ENCODE peak calls at places on chromosomes 6 and 20, in eight cellular contexts. H, V, X, C, E, T, A and S are unnamed samples.

GRCh38 chr6:23537828-23538227 is 588.2 kb upstream of the NRSN1 start:
- DNase-seq in C (no peak), T (no peak), H (no peak), E (no peak), A (no peak), X (no peak), V (no peak), S (no peak)

GRCh38 chr6:47363736-47364135 is 54.0 kb upstream of the TNFRSF21 start:
- DNase-seq in E (no peak), A (no peak), H (no peak), X (peak), T (no peak), C (no peak), V (no peak), S (no peak)

GRCh38 chr6:25314776-25315175 is 35.6 kb downstream of the CARMIL1 start:
- DNase-seq in A (no peak), V (no peak), X (no peak), C (no peak), T (no peak), H (no peak), E (no peak), S (no peak)

GRCh38 chr6:2562721-2563120 is 188.0 kb downstream of the MYLK4 start:
- DNase-seq in A (no peak), H (peak), E (no peak), C (no peak), V (no peak), X (no peak), T (no peak), S (no peak)

GRCh38 chr6:113447088-113447831 is 409.9 kb upstream of the MARCKS start:
- DNase-seq in A (peak), X (peak), T (no peak), H (no peak), C (no peak), V (no peak), E (no peak), S (peak)

GRCh38 chr20:15902493-15902892 is 670.8 kb downstream of the KIF16B start:
- DNase-seq in H (no peak), T (no peak), C (peak), V (no peak), A (peak), E (no peak), X (no peak), S (no peak)

GRCh38 chr20:49245921-49246740 is 26.9 kb downstream of the DDX27 start:
- DNase-seq in A (peak), E (no peak), T (no peak), C (peak), X (peak), V (no peak), H (peak), S (no peak)

GRCh38 chr6:155077331-155077730 is 82.2 kb downstream of the TIAM2 start:
- DNase-seq in C (no peak), A (no peak), V (no peak), H (no peak), T (no peak), E (no peak), X (no peak), S (no peak)

GRCh38 chr20:31547017-31547675 is 32.9 kb downstream of the HM13 start:
- DNase-seq in A (peak), X (no peak), E (peak), C (peak), V (peak), T (peak), H (peak), S (peak)

GRCh38 chr6:118580585-118581419 is 32.7 kb downstream of the PLN start:
- DNase-seq in V (no peak), H (peak), C (peak), A (peak), E (peak), T (peak), X (peak), S (no peak)

GRCh38 chr6:105515054-105515453 is 112.2 kb upstream of the PREP start:
- DNase-seq in H (no peak), A (no peak), T (no peak), X (no peak), C (no peak), E (no peak), V (no peak), S (no peak)

GRCh38 chr6:20168668-20169633 is 43.3 kb downstream of the MBOAT1 start:
- DNase-seq in H (no peak), V (peak), C (no peak), X (no peak), T (no peak), E (no peak), A (no peak), S (peak)

GRCh38 chr6:43714311-43715055 is 26.9 kb upstream of the MRPS18A start:
- DNase-seq in T (no peak), H (peak), E (no peak), X (no peak), V (no peak), A (no peak), C (no peak), S (no peak)

GRCh38 chr20:36091561-36092423 is 62.7 kb upstream of the EPB41L1 start:
- DNase-seq in V (no peak), X (no peak), A (no peak), E (no peak), H (no peak), T (no peak), C (no peak), S (no peak)

GRCh38 chr20:34074101-34074760 is 37.8 kb downstream of the EIF2S2 start:
- DNase-seq in H (no peak), C (no peak), V (no peak), A (no peak), E (no peak), X (no peak), T (no peak), S (no peak)

GRCh38 chr6:88166901-88167624 is 916 bp upstream of the CNR1 start:
- DNase-seq in V (no peak), T (no peak), X (no peak), A (no peak), E (no peak), H (peak), C (peak), S (no peak)

GRCh38 chr6:77341058-77341986 is 122.0 kb downstream of the HTR1B start:
- DNase-seq in E (no peak), T (no peak), A (no peak), X (no peak), C (no peak), V (no peak), H (no peak), S (no peak)

GRCh38 chr6:161226005-161226964 is 47.6 kb downstream of the AGPAT4 start:
- DNase-seq in C (no peak), X (no peak), H (no peak), T (peak), A (no peak), E (no peak), V (no peak), S (no peak)

GRCh38 chr20:2748551-2749342 is 51.7 kb downstream of the CPXM1 start:
- DNase-seq in E (no peak), T (no peak), H (no peak), A (no peak), V (no peak), X (no peak), C (no peak), S (no peak)

GRCh38 chr20:16260911-16261310 is 312.3 kb downstream of the KIF16B start:
- DNase-seq in T (no peak), V (no peak), E (no peak), C (no peak), H (no peak), X (no peak), A (peak), S (no peak)

GRCh38 chr6:139473239-139473701 is 98.8 kb upstream of the CITED2 start:
- DNase-seq in H (no peak), V (no peak), C (no peak), A (no peak), X (no peak), E (no peak), T (no peak), S (no peak)

GRCh38 chr20:24692429-24693190 is 223.2 kb downstream of the SYNDIG1 start:
- DNase-seq in H (peak), V (peak), X (no peak), E (no peak), T (no peak), A (no peak), C (no peak), S (peak)

GRCh38 chr6:19999319-20000191 is 162.4 kb downstream of the ID4 start:
- DNase-seq in A (peak), T (no peak), V (no peak), X (no peak), C (no peak), H (no peak), E (no peak), S (no peak)

GRCh38 chr6:45112711-45113110 is 215.4 kb upstream of the RUNX2 start:
- DNase-seq in A (no peak), H (no peak), C (no peak), E (no peak), X (no peak), V (no peak), T (no peak), S (no peak)

GRCh38 chr6:139743629-139744028 is 369.2 kb upstream of the CITED2 start:
- DNase-seq in E (no peak), C (no peak), X (peak), T (no peak), V (no peak), A (peak), H (no peak), S (no peak)

GRCh38 chr6:142756215-142756630 is 188.8 kb downstream of the HIVEP2 start:
- DNase-seq in H (no peak), C (no peak), V (no peak), A (peak), X (peak), E (no peak), T (no peak), S (no peak)

GRCh38 chr20:56685879-56686278 is 56.8 kb downstream of the TFAP2C start:
- DNase-seq in T (no peak), V (no peak), X (no peak), H (no peak), C (no peak), A (no peak), E (no peak), S (no peak)

GRCh38 chr6:116553451-116553850 is at the start of gene CALHM4:
- DNase-seq in X (no peak), E (no peak), H (no peak), V (no peak), A (no peak), C (no peak), T (no peak), S (no peak)

GRCh38 chr20:41523857-41524256 is 94.3 kb downstream of the CHD6 start:
- DNase-seq in T (no peak), E (no peak), H (no peak), X (no peak), A (no peak), C (no peak), V (no peak), S (no peak)

GRCh38 chr6:4172368-4172767 is 37.0 kb upstream of the ECI2 start:
- DNase-seq in H (no peak), C (no peak), A (no peak), T (no peak), V (no peak), E (no peak), X (no peak), S (no peak)

GRCh38 chr6:145009691-145010090 is 724.6 kb downstream of the UTRN start:
- DNase-seq in X (no peak), H (no peak), T (no peak), E (no peak), C (no peak), A (no peak), V (no peak), S (no peak)

GRCh38 chr6:88983532-88983931 is 20.1 kb upstream of the RNGTT start:
- DNase-seq in T (no peak), C (peak), E (no peak), A (peak), H (peak), X (no peak), V (no peak), S (no peak)

GRCh38 chr20:33273117-33273851 is 9.7 kb upstream of the BPIFB1 start:
- DNase-seq in X (no peak), H (no peak), T (no peak), V (peak), C (no peak), A (no peak), E (no peak), S (no peak)

GRCh38 chr6:77025824-77026223 is 437.5 kb downstream of the HTR1B start:
- DNase-seq in V (no peak), X (no peak), A (no peak), C (no peak), H (no peak), T (no peak), E (no peak), S (no peak)

GRCh38 chr6:159357211-159357920 is 188.2 kb downstream of the FNDC1 start:
- DNase-seq in C (no peak), H (no peak), X (no peak), A (no peak), E (no peak), V (no peak), T (no peak), S (no peak)

DNA sequence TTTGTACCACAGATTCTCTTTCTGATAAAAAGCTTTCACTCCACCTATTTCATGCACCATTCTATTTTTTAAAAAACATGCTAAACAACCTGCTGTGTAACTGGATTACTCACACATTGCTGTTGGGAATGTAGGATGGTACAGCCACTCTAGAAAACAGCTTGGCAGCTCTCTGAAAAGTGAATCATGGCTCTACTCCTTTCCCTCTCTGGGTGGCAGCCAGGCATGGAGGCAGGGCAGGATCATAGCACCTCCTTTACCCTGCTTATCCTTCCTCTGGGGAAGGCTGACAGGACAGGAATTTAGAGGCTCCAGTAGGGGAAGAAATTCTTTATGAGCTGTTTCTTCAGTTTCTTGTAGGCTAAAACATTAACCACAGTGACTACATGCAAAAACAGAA is 6.7 kb upstream of the VNN2 start:
- DNase-seq in H (no peak), C (no peak), T (no peak), A (peak), V (no peak), X (peak), E (no peak), S (no peak)
- TF ChIP-seq CTCF in H (no peak), C (no peak), T (no peak), A (no peak), V (no peak), X (no peak), E (no peak), S (no peak)

GRCh38 chr6:125932451-125932795 is 24.1 kb upstream of the HINT3 start:
- DNase-seq in V (no peak), T (no peak), A (no peak), H (no peak), C (no peak), E (no peak), X (no peak), S (no peak)

GRCh38 chr6:125926711-125927110 is 29.9 kb upstream of the HINT3 start:
- DNase-seq in H (no peak), X (no peak), E (no peak), A (no peak), T (no peak), V (no peak), C (no peak), S (no peak)

GRCh38 chr6:125930810-125931418 is 25.7 kb upstream of the HINT3 start:
- DNase-seq in H (no peak), V (no peak), T (no peak), E (no peak), X (no peak), A (no peak), C (no peak), S (no peak)

GRCh38 chr6:125927761-125928160 is 28.8 kb upstream of the HINT3 start:
- DNase-seq in A (no peak), T (no peak), X (no peak), C (no peak), V (no peak), H (no peak), E (no peak), S (no peak)

GRCh38 chr6:125931733-125932450 is 24.7 kb upstream of the HINT3 start:
- DNase-seq in H (no peak), A (peak), V (no peak), E (no peak), C (no peak), T (no peak), X (no peak), S (no peak)
- TF ChIP-seq CTCF in H (no peak), A (no peak), V (no peak), E (no peak), C (no peak), T (no peak), X (no peak), S (no peak)

GRCh38 chr6:158042245-158042798 is 60.7 kb downstream of the SYNJ2 start:
- DNase-seq in X (peak), H (peak), E (no peak), A (peak), C (no peak), V (peak), T (no peak), S (no peak)
- TF ChIP-seq CTCF in X (no peak), H (no peak), E (no peak), A (peak), C (no peak), V (no peak), T (no peak), S (no peak)

GRCh38 chr6:166705070-166705469 is 78.0 kb upstream of the RPS6KA2 start:
- DNase-seq in H (no peak), V (no peak), T (no peak), E (no peak), A (no peak), X (no peak), C (no peak), S (no peak)
- TF ChIP-seq CTCF in H (no peak), V (no peak), T (no peak), E (no peak), A (no peak), X (no peak), C (no peak), S (no peak)